ENCODE peak calls at places on chromosomes 11 and 22, in ten cellular contexts. One of them, this sample, is unnamed. For H3K9me3, the result is how much of the 10 kb centered on the place peaks cover.

GRCh38 chr11:58898106-58898505 is 41.2 kb upstream of the GLYATL1 start:
- DNase-seq in body of pancreas: no peak
- DNase-seq in cardiac muscle cell: no peak
- DNase-seq in HepG2: no peak
- DNase-seq in Caco-2: no peak
- DNase-seq in stomach: no peak
- DNase-seq in IMR-90: no peak
- DNase-seq in psoas muscle: no peak
- DNase-seq in AG04450: no peak
- DNase-seq in pancreas: no peak
- DNase-seq in this sample: no peak

GRCh38 chr11:19718976-19719375 is 6.3 kb downstream of the NAV2 start:
- DNase-seq in AG04450: no peak
- DNase-seq in Caco-2: no peak
- DNase-seq in body of pancreas: no peak
- DNase-seq in HepG2: no peak
- DNase-seq in IMR-90: no peak
- DNase-seq in psoas muscle: no peak
- DNase-seq in pancreas: no peak
- DNase-seq in stomach: no peak
- DNase-seq in cardiac muscle cell: no peak
- DNase-seq in this sample: no peak

GRCh38 chr11:125170001-125170405 is 5.5 kb downstream of the PKNOX2 start:
- DNase-seq in body of pancreas: peak
- DNase-seq in stomach: no peak
- DNase-seq in cardiac muscle cell: peak
- DNase-seq in AG04450: no peak
- DNase-seq in pancreas: no peak
- DNase-seq in IMR-90: peak
- DNase-seq in Caco-2: peak
- DNase-seq in psoas muscle: no peak
- DNase-seq in HepG2: no peak
- DNase-seq in this sample: no peak

GRCh38 chr11:3037041-3037944 is 19.9 kb downstream of the CARS1 start:
- DNase-seq in pancreas: peak
- DNase-seq in AG04450: peak
- DNase-seq in stomach: peak
- DNase-seq in Caco-2: peak
- DNase-seq in HepG2: peak
- DNase-seq in cardiac muscle cell: peak
- DNase-seq in body of pancreas: peak
- DNase-seq in psoas muscle: peak
- DNase-seq in IMR-90: peak
- DNase-seq in this sample: peak

GRCh38 chr22:42154731-42155543 is 24.3 kb upstream of the CYP2D6 start:
- DNase-seq in body of pancreas: no peak
- DNase-seq in psoas muscle: no peak
- DNase-seq in IMR-90: no peak
- DNase-seq in cardiac muscle cell: no peak
- DNase-seq in AG04450: no peak
- DNase-seq in Caco-2: no peak
- DNase-seq in pancreas: no peak
- DNase-seq in stomach: no peak
- DNase-seq in HepG2: no peak
- DNase-seq in this sample: no peak

GRCh38 chr22:37803195-37803635 is 4.5 kb upstream of the GCAT start:
- DNase-seq in cardiac muscle cell: no peak
- DNase-seq in stomach: no peak
- DNase-seq in pancreas: no peak
- DNase-seq in Caco-2: peak
- DNase-seq in psoas muscle: no peak
- DNase-seq in IMR-90: no peak
- DNase-seq in body of pancreas: no peak
- DNase-seq in HepG2: peak
- DNase-seq in AG04450: no peak
- DNase-seq in this sample: no peak

GRCh38 chr22:19109198-19110063 is 12.8 kb downstream of the DGCR2 start:
- DNase-seq in psoas muscle: no peak
- DNase-seq in stomach: peak
- DNase-seq in IMR-90: peak
- DNase-seq in HepG2: peak
- DNase-seq in AG04450: no peak
- DNase-seq in Caco-2: no peak
- DNase-seq in pancreas: no peak
- DNase-seq in cardiac muscle cell: peak
- DNase-seq in body of pancreas: peak
- DNase-seq in this sample: peak

GRCh38 chr11:80783561-80783960 is 1342.7 kb upstream of the TENM4 start:
- DNase-seq in pancreas: no peak
- DNase-seq in body of pancreas: no peak
- DNase-seq in stomach: no peak
- DNase-seq in psoas muscle: no peak
- DNase-seq in HepG2: no peak
- DNase-seq in cardiac muscle cell: no peak
- DNase-seq in IMR-90: no peak
- DNase-seq in AG04450: no peak
- DNase-seq in Caco-2: no peak
- DNase-seq in this sample: no peak

GRCh38 chr11:66321606-66322005 is 4.8 kb upstream of the CD248 start:
- DNase-seq in stomach: no peak
- DNase-seq in psoas muscle: peak
- DNase-seq in cardiac muscle cell: no peak
- DNase-seq in Caco-2: no peak
- DNase-seq in HepG2: no peak
- DNase-seq in pancreas: no peak
- DNase-seq in AG04450: no peak
- DNase-seq in body of pancreas: no peak
- DNase-seq in IMR-90: no peak
- DNase-seq in this sample: no peak

GRCh38 chr11:111409915-111410314 is 30.8 kb upstream of the POU2AF1 start:
- DNase-seq in pancreas: no peak
- DNase-seq in psoas muscle: no peak
- DNase-seq in AG04450: no peak
- DNase-seq in stomach: no peak
- DNase-seq in body of pancreas: no peak
- DNase-seq in Caco-2: no peak
- DNase-seq in cardiac muscle cell: no peak
- DNase-seq in IMR-90: no peak
- DNase-seq in HepG2: no peak
- DNase-seq in this sample: no peak

GRCh38 chr11:112453601-112454577 is 193.2 kb upstream of the PLET1 start:
- DNase-seq in AG04450: no peak
- DNase-seq in psoas muscle: peak
- DNase-seq in IMR-90: peak
- DNase-seq in HepG2: peak
- DNase-seq in pancreas: no peak
- DNase-seq in Caco-2: peak
- DNase-seq in body of pancreas: peak
- DNase-seq in cardiac muscle cell: peak
- DNase-seq in stomach: peak
- DNase-seq in this sample: no peak

GRCh38 chr11:68206211-68206610 is 6.9 kb downstream of the KMT5B start:
- DNase-seq in cardiac muscle cell: peak
- DNase-seq in body of pancreas: peak
- DNase-seq in psoas muscle: no peak
- DNase-seq in pancreas: no peak
- DNase-seq in stomach: no peak
- DNase-seq in IMR-90: peak
- DNase-seq in Caco-2: no peak
- DNase-seq in AG04450: no peak
- DNase-seq in HepG2: peak
- DNase-seq in this sample: no peak

GRCh38 chr22:44024288-44024908 is at the start of gene PARVB:
- DNase-seq in HepG2: no peak
- DNase-seq in pancreas: peak
- DNase-seq in cardiac muscle cell: peak
- DNase-seq in stomach: no peak
- DNase-seq in psoas muscle: peak
- DNase-seq in Caco-2: peak
- DNase-seq in IMR-90: no peak
- DNase-seq in AG04450: no peak
- DNase-seq in body of pancreas: no peak
- DNase-seq in this sample: no peak

GRCh38 chr11:10407055-10407454 is 48.0 kb upstream of the AMPD3 start:
- DNase-seq in body of pancreas: no peak
- DNase-seq in Caco-2: no peak
- DNase-seq in stomach: no peak
- DNase-seq in pancreas: no peak
- DNase-seq in IMR-90: peak
- DNase-seq in HepG2: peak
- DNase-seq in psoas muscle: no peak
- DNase-seq in AG04450: no peak
- DNase-seq in cardiac muscle cell: no peak
- DNase-seq in this sample: no peak

DNA sequence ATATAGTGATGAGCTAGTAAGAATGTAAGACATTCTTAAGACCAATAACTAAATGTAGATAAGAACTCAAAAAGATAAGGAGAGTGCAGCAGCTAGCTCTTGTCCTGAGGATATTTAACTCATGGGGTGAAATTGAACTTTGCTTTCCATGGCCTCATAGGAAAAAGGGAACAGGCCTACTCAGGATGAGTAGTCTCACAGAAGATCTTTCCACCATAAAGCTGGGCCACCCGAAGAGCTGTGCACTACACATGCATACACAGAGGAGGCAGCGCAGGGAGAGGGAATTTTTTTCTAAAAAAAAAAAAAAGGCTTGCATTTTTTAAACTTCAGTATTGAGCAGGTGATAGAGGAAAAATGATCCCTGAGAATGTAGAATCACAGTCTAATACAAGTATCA is 59.9 kb upstream of the CFAP300 start:
- DNase-seq in psoas muscle: no peak
- DNase-seq in AG04450: no peak
- DNase-seq in IMR-90: no peak
- DNase-seq in pancreas: no peak
- DNase-seq in cardiac muscle cell: no peak
- DNase-seq in HepG2: no peak
- DNase-seq in Caco-2: peak
- DNase-seq in stomach: no peak
- DNase-seq in body of pancreas: no peak
- DNase-seq in this sample: no peak
- TF ChIP-seq CTCF in psoas muscle: no peak
- TF ChIP-seq CTCF in AG04450: no peak
- TF ChIP-seq CTCF in IMR-90: no peak
- TF ChIP-seq CTCF in pancreas: no peak
- TF ChIP-seq CTCF in cardiac muscle cell: peak
- TF ChIP-seq CTCF in HepG2: no peak
- TF ChIP-seq CTCF in Caco-2: no peak
- TF ChIP-seq CTCF in stomach: no peak
- TF ChIP-seq CTCF in body of pancreas: no peak
- TF ChIP-seq CTCF in this sample: no peak

GRCh38 chr22:47376901-47377520 is 614.6 kb downstream of the TBC1D22A start:
- DNase-seq in pancreas: no peak
- DNase-seq in body of pancreas: no peak
- DNase-seq in HepG2: no peak
- DNase-seq in IMR-90: no peak
- DNase-seq in AG04450: no peak
- DNase-seq in Caco-2: peak
- DNase-seq in stomach: no peak
- DNase-seq in psoas muscle: no peak
- DNase-seq in cardiac muscle cell: no peak
- DNase-seq in this sample: no peak

GRCh38 chr22:47380692-47381091 is 618.2 kb downstream of the TBC1D22A start:
- DNase-seq in HepG2: no peak
- DNase-seq in stomach: no peak
- DNase-seq in IMR-90: no peak
- DNase-seq in AG04450: no peak
- DNase-seq in pancreas: no peak
- DNase-seq in Caco-2: peak
- DNase-seq in cardiac muscle cell: no peak
- DNase-seq in psoas muscle: no peak
- DNase-seq in body of pancreas: no peak
- DNase-seq in this sample: no peak

GRCh38 chr22:47377926-47378560 is 615.6 kb downstream of the TBC1D22A start:
- DNase-seq in IMR-90: no peak
- DNase-seq in stomach: no peak
- DNase-seq in HepG2: no peak
- DNase-seq in pancreas: no peak
- DNase-seq in cardiac muscle cell: no peak
- DNase-seq in AG04450: no peak
- DNase-seq in psoas muscle: no peak
- DNase-seq in body of pancreas: no peak
- DNase-seq in Caco-2: peak
- DNase-seq in this sample: no peak

GRCh38 chr22:47381240-47381639 is 618.8 kb downstream of the TBC1D22A start:
- DNase-seq in pancreas: no peak
- DNase-seq in psoas muscle: no peak
- DNase-seq in cardiac muscle cell: no peak
- DNase-seq in body of pancreas: no peak
- DNase-seq in HepG2: no peak
- DNase-seq in IMR-90: no peak
- DNase-seq in AG04450: no peak
- DNase-seq in stomach: no peak
- DNase-seq in Caco-2: peak
- DNase-seq in this sample: no peak

GRCh38 chr22:47379037-47379436 is 616.6 kb downstream of the TBC1D22A start:
- DNase-seq in pancreas: no peak
- DNase-seq in body of pancreas: no peak
- DNase-seq in HepG2: no peak
- DNase-seq in IMR-90: no peak
- DNase-seq in Caco-2: no peak
- DNase-seq in cardiac muscle cell: no peak
- DNase-seq in AG04450: no peak
- DNase-seq in psoas muscle: no peak
- DNase-seq in stomach: no peak
- DNase-seq in this sample: no peak
- H3K9me3 ChIP-seq in pancreas: under half
- H3K9me3 ChIP-seq in body of pancreas: under half
- H3K9me3 ChIP-seq in HepG2: under half
- H3K9me3 ChIP-seq in IMR-90: under half
- H3K9me3 ChIP-seq in Caco-2: under half
- H3K9me3 ChIP-seq in cardiac muscle cell: under half
- H3K9me3 ChIP-seq in AG04450: under half
- H3K9me3 ChIP-seq in psoas muscle: under half
- H3K9me3 ChIP-seq in stomach: under half
- H3K9me3 ChIP-seq in this sample: under half

GRCh38 chr11:97989121-97989520 is 1031.6 kb upstream of the CNTN5 start:
- DNase-seq in AG04450: no peak
- DNase-seq in Caco-2: no peak
- DNase-seq in cardiac muscle cell: no peak
- DNase-seq in psoas muscle: no peak
- DNase-seq in stomach: no peak
- DNase-seq in pancreas: no peak
- DNase-seq in IMR-90: no peak
- DNase-seq in body of pancreas: no peak
- DNase-seq in HepG2: no peak
- DNase-seq in this sample: no peak
- TF ChIP-seq CTCF in AG04450: no peak
- TF ChIP-seq CTCF in Caco-2: no peak
- TF ChIP-seq CTCF in cardiac muscle cell: no peak
- TF ChIP-seq CTCF in psoas muscle: no peak
- TF ChIP-seq CTCF in stomach: no peak
- TF ChIP-seq CTCF in pancreas: no peak
- TF ChIP-seq CTCF in IMR-90: no peak
- TF ChIP-seq CTCF in body of pancreas: no peak
- TF ChIP-seq CTCF in HepG2: no peak
- TF ChIP-seq CTCF in this sample: no peak

GRCh38 chr22:47240116-47240515 is 477.7 kb downstream of the TBC1D22A start:
- DNase-seq in stomach: no peak
- DNase-seq in cardiac muscle cell: no peak
- DNase-seq in HepG2: no peak
- DNase-seq in psoas muscle: no peak
- DNase-seq in pancreas: no peak
- DNase-seq in Caco-2: no peak
- DNase-seq in AG04450: no peak
- DNase-seq in body of pancreas: no peak
- DNase-seq in IMR-90: no peak
- DNase-seq in this sample: no peak
- H3K9me3 ChIP-seq in stomach: under half
- H3K9me3 ChIP-seq in cardiac muscle cell: under half
- H3K9me3 ChIP-seq in HepG2: under half
- H3K9me3 ChIP-seq in psoas muscle: under half
- H3K9me3 ChIP-seq in pancreas: under half
- H3K9me3 ChIP-seq in Caco-2: under half
- H3K9me3 ChIP-seq in AG04450: under half
- H3K9me3 ChIP-seq in body of pancreas: under half
- H3K9me3 ChIP-seq in IMR-90: under half
- H3K9me3 ChIP-seq in this sample: under half